ENCODE peak calls at places on chromosome 15, in five cellular contexts. M, V, F, P and T are unnamed samples. For H3K9me3, the result is how much of the 10 kb centered on the place peaks cover.

GRCh38 chr15:43509002-43509922 is 8.1 kb upstream of the MAP1A start:
- DNase-seq in P (no peak), V (peak), M (no peak), F (no peak), T (no peak)

GRCh38 chr15:45980376-45980775 is 345.5 kb downstream of the SQOR start:
- DNase-seq in P (no peak), V (no peak), M (no peak), F (no peak), T (no peak)

GRCh38 chr15:31427411-31427810 is 100.8 kb downstream of the KLF13 start:
- DNase-seq in P (no peak), M (no peak), F (no peak), V (no peak), T (no peak)

GRCh38 chr15:40937762-40938529 is 8.8 kb downstream of the DLL4 start:
- DNase-seq in P (no peak), V (no peak), M (no peak), F (no peak), T (no peak)

GRCh38 chr15:47870300-47870955 is 153.1 kb downstream of the SEMA6D start:
- DNase-seq in P (no peak), F (no peak), M (no peak), V (no peak), T (no peak)

GRCh38 chr15:88312941-88313579 is 56.5 kb upstream of the NTRK3 start:
- DNase-seq in P (no peak), V (no peak), F (no peak), M (no peak), T (no peak)

GRCh38 chr15:81301815-81302399 is 22.0 kb downstream of the STARD5 start:
- DNase-seq in P (peak), V (no peak), F (peak), M (no peak), T (peak)

GRCh38 chr15:85354432-85354831 is 26.0 kb upstream of the AKAP13 start:
- DNase-seq in P (no peak), V (no peak), F (no peak), M (no peak), T (no peak)

GRCh38 chr15:90603893-90604292 is 74.2 kb downstream of the CRTC3 start:
- DNase-seq in F (no peak), M (peak), P (peak), V (no peak), T (peak)

GRCh38 chr15:52436971-52437370 is 91.7 kb downstream of the MYO5A start:
- DNase-seq in F (no peak), M (no peak), V (no peak), P (no peak), T (no peak)

DNA sequence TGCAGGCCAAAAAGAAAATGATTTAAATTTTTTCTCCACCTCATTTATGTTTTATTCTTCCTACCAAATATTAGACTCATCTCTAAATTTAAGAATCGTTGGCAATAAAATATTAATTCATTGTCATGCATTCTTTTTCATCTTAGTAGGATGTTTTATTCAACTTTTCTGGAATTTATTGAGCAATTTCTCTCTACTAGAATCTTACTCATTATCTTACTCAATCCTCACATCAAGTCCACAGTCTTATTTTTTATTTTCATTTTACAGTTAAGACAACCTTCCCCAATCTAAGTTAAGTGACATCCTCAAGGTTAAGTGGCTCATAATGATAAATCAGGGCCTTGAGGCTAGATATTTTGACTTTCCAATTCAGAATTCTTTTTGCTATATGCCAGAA is 15.9 kb upstream of the ALDH1A2 start:
- DNase-seq in F (no peak), M (no peak), V (no peak), P (no peak), T (no peak)
- H3K9me3 ChIP-seq in F (under half), M (under half), V (under half), P (under half), T (under half)

DNA sequence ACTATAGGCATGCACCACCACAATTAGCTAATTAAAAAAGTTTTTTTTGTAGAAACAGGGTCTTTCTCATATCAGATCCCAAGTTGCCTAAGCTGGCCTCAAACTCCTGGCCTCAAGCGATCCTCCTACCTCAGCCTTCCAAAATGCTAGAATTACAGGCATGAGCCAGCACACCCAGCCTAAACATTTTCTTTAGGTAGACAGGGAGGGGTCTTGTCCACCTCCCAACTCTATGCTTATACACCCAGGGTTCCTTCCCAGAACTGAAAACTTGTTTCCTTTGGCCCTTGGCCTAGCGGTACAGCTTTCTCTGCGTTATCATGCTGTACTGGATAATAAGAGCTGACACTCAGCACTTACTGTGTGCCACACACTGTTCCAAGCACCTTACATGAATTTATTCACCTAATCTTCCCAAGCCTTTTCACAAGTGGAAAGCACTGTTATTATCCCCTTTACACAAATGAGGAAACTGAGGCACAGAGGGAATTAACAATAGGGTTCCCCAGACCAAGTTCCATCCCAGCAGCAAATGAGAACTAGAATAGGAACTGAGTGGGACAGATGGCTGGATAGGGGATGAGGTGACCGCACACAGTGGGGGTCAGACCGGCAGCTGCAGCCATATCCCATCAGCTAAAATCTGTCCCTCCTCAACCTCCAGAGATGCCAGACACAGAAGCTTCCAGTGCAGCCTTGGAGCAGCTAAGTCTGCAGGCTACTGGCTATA is 150.8 kb downstream of the MEGF11 start:
- DNase-seq in F (no peak), V (peak), M (no peak), P (no peak), T (no peak)
- H3K4me3 ChIP-seq in F (no peak), V (no peak), M (no peak), P (no peak), T (no peak)

DNA sequence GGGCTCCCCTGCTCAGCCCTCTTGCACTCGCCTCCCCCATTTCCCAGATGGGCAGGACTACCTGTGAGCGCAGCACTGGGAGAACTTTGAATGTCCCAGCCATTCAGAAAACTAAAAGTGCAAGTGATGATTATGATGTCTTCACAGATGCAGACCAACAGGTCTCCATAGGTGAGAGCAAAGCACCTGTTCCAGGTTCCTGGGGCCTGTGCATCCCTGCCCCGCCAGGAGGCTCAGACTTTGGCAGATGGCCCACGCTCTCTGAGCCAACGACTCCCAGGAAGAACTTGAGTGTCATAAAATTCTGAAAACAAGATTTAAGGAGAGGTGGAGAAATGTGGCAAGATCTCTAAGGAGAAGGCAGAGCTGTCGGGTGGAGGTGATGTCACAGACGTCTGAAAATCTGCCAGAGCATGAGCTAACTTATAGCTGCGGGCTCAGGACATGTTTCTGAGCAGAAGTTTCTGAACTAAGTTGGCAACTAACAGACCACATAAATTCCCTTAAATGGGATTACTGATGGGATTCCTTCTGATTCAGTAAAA is 110.8 kb upstream of the IGF1R start:
- DNase-seq in M (no peak), F (no peak), V (no peak), P (peak), T (no peak)
- TF ChIP-seq CTCF in M (no peak), F (no peak), V (no peak), P (no peak), T (no peak)

DNA sequence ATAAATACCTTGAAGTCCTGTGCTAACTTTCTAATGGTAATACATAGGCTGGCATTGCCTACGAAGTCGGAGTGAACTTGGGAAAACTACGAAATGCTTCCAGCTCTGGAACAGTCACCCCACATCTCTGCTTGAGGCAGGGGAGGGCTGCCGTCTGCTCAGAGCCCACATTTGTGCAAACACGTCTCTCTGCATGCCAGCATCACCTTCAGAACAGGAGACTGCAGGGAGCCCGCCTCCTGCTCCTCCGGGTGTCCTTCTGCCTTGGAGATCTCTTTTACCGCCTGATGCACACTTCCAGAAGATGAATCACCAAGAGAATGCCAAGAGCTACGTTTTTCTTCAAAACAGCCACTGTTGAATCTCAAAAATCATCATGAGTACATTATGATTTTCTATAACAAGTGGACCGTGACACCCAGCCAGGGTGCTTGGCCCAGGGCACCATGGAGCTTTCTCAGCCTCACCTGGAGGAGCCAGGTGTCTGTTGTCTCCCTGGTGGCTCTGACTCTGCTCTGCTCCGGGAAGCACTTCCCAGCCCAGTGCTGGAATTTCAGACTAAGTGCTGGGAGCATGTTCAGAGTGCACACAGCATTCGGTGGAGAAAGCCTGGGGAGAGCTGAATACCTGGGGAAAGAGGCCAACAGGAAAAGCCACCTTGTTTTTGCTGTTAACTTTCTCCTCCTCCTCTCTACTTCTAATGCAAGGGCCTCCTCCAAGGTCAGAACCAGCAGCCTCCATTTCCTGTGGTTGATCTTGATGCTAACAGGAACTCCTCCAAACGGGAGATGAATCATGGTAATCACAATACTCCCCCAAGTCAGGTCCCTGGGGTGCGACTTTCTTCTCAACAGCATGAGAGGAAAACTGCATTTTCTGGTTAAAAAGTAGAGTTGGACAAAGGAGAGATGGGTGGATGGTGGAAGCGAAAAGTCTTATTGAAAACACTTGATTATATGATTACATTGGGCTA is 467.7 kb downstream of the GABRG3 start:
- DNase-seq in P (no peak), V (no peak), M (no peak), F (no peak), T (no peak)
- H3K9me3 ChIP-seq in P (under half), V (under half), M (under half), F (half or more), T (under half)